ENCODE peak calls at places on chromosomes 3 and 15, in eight cellular contexts. X is adrenal gland; O is GM10248; I is uterus; A is kidney epithelial cell; N is foreskin fibroblast; K is AG09309; R is CD8-positive, alpha-beta T cell. D is an unnamed sample.

GRCh38 chr3:66428733-66429132 is 72.1 kb downstream of the LRIG1 start:
- DNase-seq in X (peak; percentile 76), O (no peak), I (peak; percentile 86), A (peak; percentile 95), N (peak; percentile 98), K (peak; percentile 98), R (no peak), D (peak; percentile 60)

GRCh38 chr3:187739125-187739560 is 6.1 kb downstream of the BCL6 start:
- DNase-seq in X (no peak), O (no peak), I (no peak), A (no peak), N (no peak), K (no peak), R (no peak), D (peak; percentile 60)

GRCh38 chr3:194983121-194983520 is 287.8 kb downstream of the XXYLT1 start:
- DNase-seq in X (no peak), O (no peak), I (no peak), A (no peak), N (no peak), K (no peak), R (no peak), D (peak; percentile 44)

GRCh38 chr3:51672083-51672475 is 1.0 kb downstream of the TEX264 start:
- DNase-seq in X (no peak), O (no peak), I (no peak), A (no peak), N (no peak), K (no peak), R (no peak), D (no peak)

GRCh38 chr15:40336129-40337122 is 4.3 kb downstream of the CCDC9B start:
- DNase-seq in X (no peak), O (peak; percentile 71), I (no peak), A (no peak), N (no peak), K (no peak), R (no peak), D (peak; percentile 54)

GRCh38 chr15:31034152-31034551 is 42.7 kb upstream of the MTMR10 start:
- DNase-seq in X (no peak), O (no peak), I (no peak), A (no peak), N (no peak), K (no peak), R (no peak), D (no peak)

GRCh38 chr15:36434160-36434559 is 145.3 kb upstream of the CDIN1 start:
- DNase-seq in X (no peak), O (no peak), I (no peak), A (no peak), N (no peak), K (no peak), R (no peak), D (no peak)

GRCh38 chr15:88043396-88043795 is 213.1 kb downstream of the NTRK3 start:
- DNase-seq in X (no peak), O (no peak), I (no peak), A (no peak), N (no peak), K (no peak), R (no peak), D (no peak)

GRCh38 chr3:150764607-150765366 is 1.8 kb upstream of the SIAH2 start:
- DNase-seq in X (no peak), O (no peak), I (no peak), A (no peak), N (no peak), K (no peak), R (no peak), D (no peak)

GRCh38 chr15:41772720-41773331 is 1.5 kb upstream of the MAPKBP1 start:
- DNase-seq in X (peak; percentile 64), O (peak; percentile 63), I (peak; percentile 47), A (no peak), N (peak; percentile 74), K (peak; percentile 51), R (peak; percentile 32), D (no peak)

GRCh38 chr3:57152150-57152549 is 13.0 kb downstream of the IL17RD start:
- DNase-seq in X (no peak), O (no peak), I (peak; percentile 41), A (no peak), N (no peak), K (no peak), R (no peak), D (peak; percentile 47)
- TF ChIP-seq CTCF in X (no peak), O (no peak), I (peak; percentile 29), A (peak; percentile 35), N (no peak), K (no peak), R (no peak), D (no peak)

GRCh38 chr3:177468816-177469590 is 271.7 kb upstream of the TBL1XR1 start:
- DNase-seq in X (no peak), O (no peak), I (no peak), A (no peak), N (no peak), K (peak; percentile 46), R (no peak), D (no peak)
- TF ChIP-seq CTCF in X (no peak), O (no peak), I (no peak), A (no peak), N (no peak), K (no peak), R (no peak), D (no peak)

GRCh38 chr3:172034786-172035685 is 4.3 kb upstream of the FNDC3B start:
- DNase-seq in X (peak; percentile 36), O (peak; percentile 31), I (no peak), A (no peak), N (no peak), K (no peak), R (no peak), D (no peak)
- TF ChIP-seq CTCF in X (peak; percentile 73), O (peak; percentile 26), I (peak; percentile 43), A (peak; percentile 37), N (peak; percentile 32), K (peak; percentile 52), R (peak; percentile 61), D (no peak)

DNA sequence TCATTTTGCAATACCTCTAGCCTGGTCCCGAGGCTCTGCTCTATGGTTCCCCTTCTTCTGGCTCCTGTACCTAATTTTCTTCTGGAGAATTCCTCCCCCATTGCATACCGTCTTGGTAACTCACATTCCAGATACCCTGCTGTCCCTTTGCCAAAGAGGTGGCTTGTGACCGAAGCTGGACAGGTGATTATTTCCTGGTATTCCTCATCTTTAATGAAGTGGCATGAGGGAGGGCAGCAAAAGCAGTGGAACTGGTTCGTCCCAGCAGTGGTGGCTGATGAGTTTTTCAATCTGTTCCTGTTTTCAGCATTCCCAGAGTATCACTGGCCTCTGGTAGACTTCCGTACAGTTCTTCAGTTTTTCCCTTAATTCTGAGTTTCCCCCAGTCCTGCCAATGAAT is 186.2 kb upstream of the CADPS start:
- DNase-seq in X (no peak), O (no peak), I (no peak), A (no peak), N (no peak), K (no peak), R (no peak), D (no peak)
- TF ChIP-seq CTCF in X (no peak), O (no peak), I (no peak), A (no peak), N (no peak), K (no peak), R (no peak), D (no peak)

GRCh38 chr3:43696881-43697280 is 6.1 kb downstream of the ABHD5 start:
- DNase-seq in X (no peak), O (no peak), I (no peak), A (no peak), N (no peak), K (no peak), R (no peak), D (no peak)

GRCh38 chr3:43695863-43696262 is 5.1 kb downstream of the ABHD5 start:
- DNase-seq in X (no peak), O (no peak), I (no peak), A (no peak), N (no peak), K (no peak), R (no peak), D (no peak)

GRCh38 chr3:43695443-43695842 is 4.7 kb downstream of the ABHD5 start:
- DNase-seq in X (peak; percentile 16), O (no peak), I (no peak), A (no peak), N (peak; percentile 67), K (peak; percentile 32), R (no peak), D (no peak)

GRCh38 chr3:43704697-43705096 is 14.0 kb downstream of the ABHD5 start:
- DNase-seq in X (no peak), O (no peak), I (no peak), A (no peak), N (no peak), K (no peak), R (no peak), D (no peak)

DNA sequence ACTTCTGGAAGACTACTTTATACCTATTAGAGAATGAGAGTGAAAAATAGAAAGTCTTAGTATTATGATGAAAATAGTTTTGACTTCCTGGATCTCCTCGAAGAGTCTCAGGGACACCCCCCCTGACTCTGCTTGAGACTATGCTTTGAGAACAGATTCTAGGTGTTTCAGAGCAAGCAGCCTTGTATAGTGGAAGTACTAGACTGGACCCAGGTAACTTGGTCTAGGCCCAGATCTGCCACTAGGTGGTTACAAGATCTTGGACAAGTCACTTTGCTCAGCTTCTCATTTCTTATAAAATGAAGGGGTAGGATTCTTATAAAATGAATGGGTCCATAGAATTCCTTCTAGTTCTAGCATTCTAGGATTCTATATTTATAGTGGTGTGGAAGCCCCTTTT is 9.1 kb downstream of the ABHD5 start:
- DNase-seq in X (no peak), O (peak; percentile 43), I (no peak), A (no peak), N (no peak), K (no peak), R (no peak), D (no peak)
- TF ChIP-seq CTCF in X (no peak), O (peak; percentile 30), I (no peak), A (peak; percentile 42), N (peak; percentile 30), K (peak; percentile 31), R (no peak), D (no peak)

GRCh38 chr3:130975251-130975650 is 51.4 kb downstream of the ASTE1 start:
- DNase-seq in X (no peak), O (no peak), I (no peak), A (no peak), N (no peak), K (no peak), R (no peak), D (no peak)
- TF ChIP-seq CTCF in X (no peak), O (no peak), I (no peak), A (no peak), N (no peak), K (no peak), R (no peak), D (no peak)

GRCh38 chr3:172333692-172334457 is 114.4 kb downstream of the GHSR start:
- DNase-seq in X (no peak), O (no peak), I (no peak), A (no peak), N (no peak), K (no peak), R (no peak), D (no peak)
- TF ChIP-seq CTCF in X (no peak), O (no peak), I (no peak), A (peak; percentile 13), N (no peak), K (peak; percentile 26), R (no peak), D (no peak)